ENCODE peak calls at places on chromosomes 5 and 9, in six cellular contexts. One of them, this sample, is unnamed. For H3K9me3, the result is how much of the 10 kb centered on the place peaks cover.

GRCh38 chr5:92653730-92654461 is 927.1 kb downstream of the NR2F1-AS1 start:
- DNase-seq in mesenchymal stem cell: no peak
- DNase-seq in small intestine: no peak
- DNase-seq in heart left ventricle: no peak
- DNase-seq in mucosa of descending colon: no peak
- DNase-seq in CD4-positive, alpha-beta T cell: no peak
- DNase-seq in this sample: peak

GRCh38 chr5:134911285-134912215 is 6.6 kb downstream of the PCBD2 start:
- DNase-seq in mesenchymal stem cell: no peak
- DNase-seq in small intestine: no peak
- DNase-seq in heart left ventricle: no peak
- DNase-seq in mucosa of descending colon: no peak
- DNase-seq in CD4-positive, alpha-beta T cell: no peak
- DNase-seq in this sample: peak

GRCh38 chr9:128153117-128153946 is 4.1 kb downstream of the LCN2 start:
- DNase-seq in mesenchymal stem cell: no peak
- DNase-seq in small intestine: no peak
- DNase-seq in heart left ventricle: no peak
- DNase-seq in mucosa of descending colon: peak
- DNase-seq in CD4-positive, alpha-beta T cell: no peak
- DNase-seq in this sample: no peak

GRCh38 chr5:135210286-135211055 is 176.4 kb upstream of the PITX1 start:
- DNase-seq in mesenchymal stem cell: no peak
- DNase-seq in small intestine: no peak
- DNase-seq in heart left ventricle: no peak
- DNase-seq in mucosa of descending colon: no peak
- DNase-seq in CD4-positive, alpha-beta T cell: no peak
- DNase-seq in this sample: no peak

GRCh38 chr9:27047126-27047525 is 41.7 kb upstream of the LRRC19 start:
- DNase-seq in mesenchymal stem cell: no peak
- DNase-seq in small intestine: no peak
- DNase-seq in heart left ventricle: no peak
- DNase-seq in mucosa of descending colon: no peak
- DNase-seq in CD4-positive, alpha-beta T cell: no peak
- DNase-seq in this sample: no peak

GRCh38 chr9:36902063-36902735 is 131.9 kb downstream of the PAX5 start:
- DNase-seq in mesenchymal stem cell: no peak
- DNase-seq in small intestine: no peak
- DNase-seq in heart left ventricle: no peak
- DNase-seq in mucosa of descending colon: no peak
- DNase-seq in CD4-positive, alpha-beta T cell: no peak
- DNase-seq in this sample: no peak

GRCh38 chr9:129990269-129991005 is 52.6 kb downstream of the FNBP1 start:
- DNase-seq in mesenchymal stem cell: peak
- DNase-seq in small intestine: peak
- DNase-seq in heart left ventricle: no peak
- DNase-seq in mucosa of descending colon: no peak
- DNase-seq in CD4-positive, alpha-beta T cell: no peak
- DNase-seq in this sample: peak

GRCh38 chr9:121218357-121219027 is 16.8 kb upstream of the RAB14 start:
- DNase-seq in mesenchymal stem cell: no peak
- DNase-seq in small intestine: no peak
- DNase-seq in heart left ventricle: no peak
- DNase-seq in mucosa of descending colon: no peak
- DNase-seq in CD4-positive, alpha-beta T cell: no peak
- DNase-seq in this sample: no peak

GRCh38 chr5:106459541-106459940 is 1211.2 kb downstream of the EFNA5 start:
- DNase-seq in mesenchymal stem cell: no peak
- DNase-seq in small intestine: no peak
- DNase-seq in heart left ventricle: no peak
- DNase-seq in mucosa of descending colon: no peak
- DNase-seq in CD4-positive, alpha-beta T cell: no peak
- DNase-seq in this sample: no peak

GRCh38 chr5:163451489-163451888 is 8.4 kb downstream of the NUDCD2 start:
- DNase-seq in mesenchymal stem cell: no peak
- DNase-seq in small intestine: no peak
- DNase-seq in heart left ventricle: no peak
- DNase-seq in mucosa of descending colon: no peak
- DNase-seq in CD4-positive, alpha-beta T cell: no peak
- DNase-seq in this sample: no peak
- H3K9me3 ChIP-seq in mesenchymal stem cell: under half
- H3K9me3 ChIP-seq in small intestine: under half
- H3K9me3 ChIP-seq in heart left ventricle: under half
- H3K9me3 ChIP-seq in mucosa of descending colon: under half
- H3K9me3 ChIP-seq in CD4-positive, alpha-beta T cell: under half
- H3K9me3 ChIP-seq in this sample: under half

GRCh38 chr9:61668846-61669245 is 479.0 kb downstream of the SPATA31A7 start:
- DNase-seq in mesenchymal stem cell: no peak
- DNase-seq in small intestine: no peak
- DNase-seq in heart left ventricle: no peak
- DNase-seq in mucosa of descending colon: no peak
- DNase-seq in CD4-positive, alpha-beta T cell: no peak
- DNase-seq in this sample: no peak
- H3K9me3 ChIP-seq in mesenchymal stem cell: under half
- H3K9me3 ChIP-seq in small intestine: under half
- H3K9me3 ChIP-seq in heart left ventricle: under half
- H3K9me3 ChIP-seq in mucosa of descending colon: half or more
- H3K9me3 ChIP-seq in CD4-positive, alpha-beta T cell: under half
- H3K9me3 ChIP-seq in this sample: under half

GRCh38 chr9:40925149-40925548 is 203.3 kb downstream of the FOXD4L6 start:
- DNase-seq in mesenchymal stem cell: no peak
- DNase-seq in small intestine: no peak
- DNase-seq in heart left ventricle: no peak
- DNase-seq in mucosa of descending colon: no peak
- DNase-seq in CD4-positive, alpha-beta T cell: no peak
- DNase-seq in this sample: no peak

GRCh38 chr9:40927851-40928802 is 200.4 kb downstream of the FOXD4L6 start:
- DNase-seq in mesenchymal stem cell: no peak
- DNase-seq in small intestine: no peak
- DNase-seq in heart left ventricle: no peak
- DNase-seq in mucosa of descending colon: no peak
- DNase-seq in CD4-positive, alpha-beta T cell: no peak
- DNase-seq in this sample: no peak

GRCh38 chr9:40926404-40927259 is 201.8 kb downstream of the FOXD4L6 start:
- DNase-seq in mesenchymal stem cell: no peak
- DNase-seq in small intestine: no peak
- DNase-seq in heart left ventricle: no peak
- DNase-seq in mucosa of descending colon: no peak
- DNase-seq in CD4-positive, alpha-beta T cell: no peak
- DNase-seq in this sample: no peak

GRCh38 chr9:40927260-40927631 is 201.2 kb downstream of the FOXD4L6 start:
- DNase-seq in mesenchymal stem cell: no peak
- DNase-seq in small intestine: no peak
- DNase-seq in heart left ventricle: no peak
- DNase-seq in mucosa of descending colon: no peak
- DNase-seq in CD4-positive, alpha-beta T cell: no peak
- DNase-seq in this sample: no peak
- H3K9me3 ChIP-seq in mesenchymal stem cell: half or more
- H3K9me3 ChIP-seq in small intestine: under half
- H3K9me3 ChIP-seq in heart left ventricle: half or more
- H3K9me3 ChIP-seq in mucosa of descending colon: half or more
- H3K9me3 ChIP-seq in CD4-positive, alpha-beta T cell: half or more
- H3K9me3 ChIP-seq in this sample: half or more

DNA sequence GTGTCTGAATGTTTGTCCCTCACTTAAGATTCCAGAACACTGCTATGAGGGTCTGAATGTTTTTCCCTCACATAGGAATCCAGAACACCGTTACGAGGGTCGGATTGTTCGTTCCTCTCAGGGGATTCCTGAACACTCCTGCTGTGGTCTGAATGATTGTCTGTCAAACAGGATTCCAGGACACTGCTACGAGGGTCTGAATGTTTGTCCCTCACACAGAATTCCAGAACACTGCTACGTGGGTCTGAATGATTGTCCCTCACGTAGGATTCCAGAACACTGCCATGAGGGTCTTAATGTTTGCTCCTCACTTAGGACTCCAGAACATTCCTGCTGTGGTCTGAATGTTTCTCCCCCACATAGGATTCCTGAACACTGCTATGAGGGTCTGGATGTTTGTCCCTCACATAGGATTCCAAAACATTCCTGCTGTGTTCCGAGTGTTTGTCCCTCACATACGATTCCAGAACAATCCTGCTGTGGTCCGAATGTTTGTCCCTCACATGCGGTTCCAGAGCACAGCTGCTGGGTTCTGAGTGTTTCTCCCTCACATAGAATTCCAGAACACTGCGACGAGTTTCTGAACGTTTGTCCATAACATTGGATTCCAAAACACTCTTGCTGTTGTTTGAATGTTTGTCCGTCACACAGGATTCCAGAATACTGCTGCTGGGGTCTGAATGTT is 199.5 kb downstream of the FOXD4L6 start:
- DNase-seq in mesenchymal stem cell: no peak
- DNase-seq in small intestine: no peak
- DNase-seq in heart left ventricle: no peak
- DNase-seq in mucosa of descending colon: no peak
- DNase-seq in CD4-positive, alpha-beta T cell: no peak
- DNase-seq in this sample: no peak
- H3K9me3 ChIP-seq in mesenchymal stem cell: half or more
- H3K9me3 ChIP-seq in small intestine: under half
- H3K9me3 ChIP-seq in heart left ventricle: half or more
- H3K9me3 ChIP-seq in mucosa of descending colon: half or more
- H3K9me3 ChIP-seq in CD4-positive, alpha-beta T cell: half or more
- H3K9me3 ChIP-seq in this sample: half or more

DNA sequence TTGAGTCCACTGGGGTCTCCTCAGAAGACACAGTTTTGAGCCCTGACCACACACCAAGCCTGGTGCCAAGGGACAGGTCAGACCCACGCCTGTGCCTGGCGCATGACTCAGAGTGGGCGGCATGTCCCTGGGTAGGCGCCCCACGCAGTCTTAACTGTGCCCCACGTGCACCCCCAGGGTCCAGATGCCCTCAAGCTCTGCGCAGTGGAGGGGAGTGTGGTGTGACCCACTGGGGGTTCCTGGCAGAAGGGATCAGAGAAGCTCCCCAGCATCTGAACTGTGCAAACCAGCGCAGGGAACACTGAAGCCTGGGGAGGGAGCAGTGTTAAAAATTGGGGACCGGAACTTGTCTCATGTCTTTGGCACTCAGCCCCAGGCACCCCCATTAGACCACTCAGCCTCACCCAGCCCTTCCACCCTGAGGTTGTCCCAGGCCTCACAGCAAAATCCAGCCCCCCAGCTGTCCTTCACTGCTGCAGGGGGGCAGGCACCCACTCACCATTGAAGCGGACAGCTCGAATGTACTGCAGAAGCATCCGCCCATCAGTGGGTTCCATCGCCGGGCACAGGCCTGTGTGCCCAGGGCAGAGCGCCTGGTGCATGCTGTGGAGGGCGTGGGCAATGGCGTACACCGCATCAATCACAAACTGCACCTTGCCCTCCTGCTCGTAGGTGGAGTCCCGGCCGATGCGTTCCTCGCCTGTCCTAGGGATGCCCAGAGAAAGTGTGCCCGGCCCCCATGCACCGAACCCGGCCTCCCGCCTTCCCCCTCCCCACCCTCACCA is 6.5 kb downstream of the GRM6 start:
- DNase-seq in mesenchymal stem cell: no peak
- DNase-seq in small intestine: no peak
- DNase-seq in heart left ventricle: no peak
- DNase-seq in mucosa of descending colon: no peak
- DNase-seq in CD4-positive, alpha-beta T cell: no peak
- DNase-seq in this sample: no peak
- H3K9me3 ChIP-seq in mesenchymal stem cell: under half
- H3K9me3 ChIP-seq in small intestine: under half
- H3K9me3 ChIP-seq in heart left ventricle: half or more
- H3K9me3 ChIP-seq in mucosa of descending colon: half or more
- H3K9me3 ChIP-seq in CD4-positive, alpha-beta T cell: under half
- H3K9me3 ChIP-seq in this sample: under half

GRCh38 chr5:178504340-178504960 is 85.7 kb downstream of the COL23A1 start:
- DNase-seq in mesenchymal stem cell: no peak
- DNase-seq in small intestine: no peak
- DNase-seq in heart left ventricle: no peak
- DNase-seq in mucosa of descending colon: no peak
- DNase-seq in CD4-positive, alpha-beta T cell: no peak
- DNase-seq in this sample: no peak

GRCh38 chr5:178507151-178507932 is 82.9 kb downstream of the COL23A1 start:
- DNase-seq in mesenchymal stem cell: no peak
- DNase-seq in small intestine: no peak
- DNase-seq in heart left ventricle: no peak
- DNase-seq in mucosa of descending colon: no peak
- DNase-seq in CD4-positive, alpha-beta T cell: no peak
- DNase-seq in this sample: no peak

GRCh38 chr5:178499352-178499751 is 90.8 kb downstream of the COL23A1 start:
- DNase-seq in mesenchymal stem cell: no peak
- DNase-seq in small intestine: no peak
- DNase-seq in heart left ventricle: no peak
- DNase-seq in mucosa of descending colon: no peak
- DNase-seq in CD4-positive, alpha-beta T cell: no peak
- DNase-seq in this sample: no peak

GRCh38 chr5:178505639-178506407 is 84.4 kb downstream of the COL23A1 start:
- DNase-seq in mesenchymal stem cell: no peak
- DNase-seq in small intestine: no peak
- DNase-seq in heart left ventricle: no peak
- DNase-seq in mucosa of descending colon: no peak
- DNase-seq in CD4-positive, alpha-beta T cell: no peak
- DNase-seq in this sample: no peak

GRCh38 chr5:178502401-178503100 is 87.6 kb downstream of the COL23A1 start:
- DNase-seq in mesenchymal stem cell: peak
- DNase-seq in small intestine: no peak
- DNase-seq in heart left ventricle: no peak
- DNase-seq in mucosa of descending colon: no peak
- DNase-seq in CD4-positive, alpha-beta T cell: no peak
- DNase-seq in this sample: no peak
- H3K9me3 ChIP-seq in mesenchymal stem cell: under half
- H3K9me3 ChIP-seq in small intestine: under half
- H3K9me3 ChIP-seq in heart left ventricle: under half
- H3K9me3 ChIP-seq in mucosa of descending colon: under half
- H3K9me3 ChIP-seq in CD4-positive, alpha-beta T cell: under half
- H3K9me3 ChIP-seq in this sample: under half

DNA sequence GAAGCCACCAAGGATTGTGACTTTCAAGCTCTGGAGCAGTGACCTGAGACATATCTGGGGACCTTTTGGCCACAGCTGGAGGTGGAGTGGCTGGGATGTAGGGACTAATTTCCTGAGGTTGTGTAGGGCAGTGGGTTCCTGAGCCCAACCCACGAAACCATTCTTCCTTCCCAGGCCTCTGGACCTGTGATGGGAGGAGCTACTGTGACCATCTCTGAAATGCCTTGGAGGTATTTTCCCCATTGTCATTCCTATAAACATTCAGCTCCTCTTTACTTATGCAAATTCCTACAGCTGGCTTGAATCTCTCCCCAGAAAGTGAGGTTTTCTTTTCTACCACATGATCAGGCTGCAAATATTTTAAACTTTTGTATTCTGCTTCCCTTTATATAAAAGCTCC is 172.6 kb downstream of the TUSC1 start:
- DNase-seq in mesenchymal stem cell: no peak
- DNase-seq in small intestine: no peak
- DNase-seq in heart left ventricle: no peak
- DNase-seq in mucosa of descending colon: no peak
- DNase-seq in CD4-positive, alpha-beta T cell: no peak
- DNase-seq in this sample: no peak
- H3K9me3 ChIP-seq in mesenchymal stem cell: under half
- H3K9me3 ChIP-seq in small intestine: under half
- H3K9me3 ChIP-seq in heart left ventricle: under half
- H3K9me3 ChIP-seq in mucosa of descending colon: under half
- H3K9me3 ChIP-seq in CD4-positive, alpha-beta T cell: under half
- H3K9me3 ChIP-seq in this sample: under half

This sample was measured in adipocyte.